ENCODE peak calls at places on chromosome 1, in seven cellular contexts. One of them, this sample, is unnamed.

GRCh38 chr1:204705888-204706837 is 20.6 kb upstream of the LRRN2 start:
- DNase-seq in lower leg skin: no peak
- DNase-seq in ovary: no peak
- DNase-seq in heart left ventricle: no peak
- DNase-seq in spleen: no peak
- DNase-seq in NB4: no peak
- DNase-seq in body of pancreas: no peak
- DNase-seq in this sample: no peak

GRCh38 chr1:109619655-109620395 is at the start of gene AMPD2:
- DNase-seq in ovary: peak
- DNase-seq in lower leg skin: peak
- DNase-seq in body of pancreas: peak
- DNase-seq in spleen: peak
- DNase-seq in NB4: peak
- DNase-seq in heart left ventricle: peak
- DNase-seq in this sample: peak

GRCh38 chr1:153444078-153444477 is 16.4 kb downstream of the S100A7 start:
- DNase-seq in lower leg skin: no peak
- DNase-seq in spleen: no peak
- DNase-seq in NB4: no peak
- DNase-seq in body of pancreas: no peak
- DNase-seq in heart left ventricle: no peak
- DNase-seq in ovary: no peak
- DNase-seq in this sample: no peak

GRCh38 chr1:2322593-2323295 is 68.6 kb downstream of the MORN1 start:
- DNase-seq in spleen: no peak
- DNase-seq in body of pancreas: peak
- DNase-seq in ovary: peak
- DNase-seq in lower leg skin: no peak
- DNase-seq in heart left ventricle: no peak
- DNase-seq in NB4: no peak
- DNase-seq in this sample: no peak

GRCh38 chr1:214022810-214023425 is 35.1 kb downstream of the PROX1 start:
- DNase-seq in body of pancreas: no peak
- DNase-seq in spleen: no peak
- DNase-seq in heart left ventricle: no peak
- DNase-seq in lower leg skin: no peak
- DNase-seq in ovary: no peak
- DNase-seq in NB4: no peak
- DNase-seq in this sample: no peak

GRCh38 chr1:176205322-176205914 is 1.7 kb downstream of the COP1 start:
- DNase-seq in body of pancreas: no peak
- DNase-seq in lower leg skin: no peak
- DNase-seq in NB4: peak
- DNase-seq in heart left ventricle: no peak
- DNase-seq in ovary: no peak
- DNase-seq in spleen: no peak
- DNase-seq in this sample: no peak

GRCh38 chr1:46611691-46612221 is 4.9 kb downstream of the MOB3C start:
- DNase-seq in body of pancreas: peak
- DNase-seq in heart left ventricle: no peak
- DNase-seq in lower leg skin: no peak
- DNase-seq in spleen: no peak
- DNase-seq in NB4: peak
- DNase-seq in ovary: no peak
- DNase-seq in this sample: no peak

GRCh38 chr1:221742555-221743415 is 896 bp upstream of the DUSP10 start:
- DNase-seq in NB4: peak
- DNase-seq in heart left ventricle: peak
- DNase-seq in lower leg skin: peak
- DNase-seq in spleen: peak
- DNase-seq in ovary: peak
- DNase-seq in body of pancreas: peak
- DNase-seq in this sample: peak

GRCh38 chr1:236576004-236576403 is 28.3 kb downstream of the HEATR1 start:
- DNase-seq in body of pancreas: no peak
- DNase-seq in heart left ventricle: no peak
- DNase-seq in NB4: no peak
- DNase-seq in ovary: no peak
- DNase-seq in spleen: no peak
- DNase-seq in lower leg skin: no peak
- DNase-seq in this sample: no peak

GRCh38 chr1:229007167-229007566 is 263.7 kb upstream of the RAB4A start:
- DNase-seq in NB4: no peak
- DNase-seq in ovary: no peak
- DNase-seq in body of pancreas: no peak
- DNase-seq in heart left ventricle: no peak
- DNase-seq in spleen: no peak
- DNase-seq in lower leg skin: no peak
- DNase-seq in this sample: no peak

GRCh38 chr1:88079036-88079435 is 605.0 kb upstream of the PKN2 start:
- DNase-seq in NB4: peak
- DNase-seq in spleen: no peak
- DNase-seq in body of pancreas: no peak
- DNase-seq in ovary: no peak
- DNase-seq in lower leg skin: no peak
- DNase-seq in heart left ventricle: no peak
- DNase-seq in this sample: no peak

GRCh38 chr1:56496158-56496557 is 83.2 kb downstream of the PLPP3 start:
- DNase-seq in spleen: no peak
- DNase-seq in lower leg skin: no peak
- DNase-seq in body of pancreas: no peak
- DNase-seq in heart left ventricle: no peak
- DNase-seq in NB4: no peak
- DNase-seq in ovary: no peak
- DNase-seq in this sample: no peak

GRCh38 chr1:156838972-156839371 is 19.9 kb downstream of the INSRR start:
- DNase-seq in spleen: peak
- DNase-seq in lower leg skin: no peak
- DNase-seq in ovary: no peak
- DNase-seq in body of pancreas: peak
- DNase-seq in NB4: peak
- DNase-seq in heart left ventricle: no peak
- DNase-seq in this sample: peak

GRCh38 chr1:55040083-55040952 is 970 bp downstream of the PCSK9 start:
- DNase-seq in lower leg skin: no peak
- DNase-seq in spleen: peak
- DNase-seq in NB4: no peak
- DNase-seq in ovary: no peak
- DNase-seq in body of pancreas: peak
- DNase-seq in heart left ventricle: no peak
- DNase-seq in this sample: no peak

GRCh38 chr1:89870998-89871397 is 50.2 kb downstream of the LRRC8D start:
- DNase-seq in heart left ventricle: no peak
- DNase-seq in ovary: no peak
- DNase-seq in body of pancreas: no peak
- DNase-seq in lower leg skin: no peak
- DNase-seq in spleen: no peak
- DNase-seq in NB4: no peak
- DNase-seq in this sample: no peak

DNA sequence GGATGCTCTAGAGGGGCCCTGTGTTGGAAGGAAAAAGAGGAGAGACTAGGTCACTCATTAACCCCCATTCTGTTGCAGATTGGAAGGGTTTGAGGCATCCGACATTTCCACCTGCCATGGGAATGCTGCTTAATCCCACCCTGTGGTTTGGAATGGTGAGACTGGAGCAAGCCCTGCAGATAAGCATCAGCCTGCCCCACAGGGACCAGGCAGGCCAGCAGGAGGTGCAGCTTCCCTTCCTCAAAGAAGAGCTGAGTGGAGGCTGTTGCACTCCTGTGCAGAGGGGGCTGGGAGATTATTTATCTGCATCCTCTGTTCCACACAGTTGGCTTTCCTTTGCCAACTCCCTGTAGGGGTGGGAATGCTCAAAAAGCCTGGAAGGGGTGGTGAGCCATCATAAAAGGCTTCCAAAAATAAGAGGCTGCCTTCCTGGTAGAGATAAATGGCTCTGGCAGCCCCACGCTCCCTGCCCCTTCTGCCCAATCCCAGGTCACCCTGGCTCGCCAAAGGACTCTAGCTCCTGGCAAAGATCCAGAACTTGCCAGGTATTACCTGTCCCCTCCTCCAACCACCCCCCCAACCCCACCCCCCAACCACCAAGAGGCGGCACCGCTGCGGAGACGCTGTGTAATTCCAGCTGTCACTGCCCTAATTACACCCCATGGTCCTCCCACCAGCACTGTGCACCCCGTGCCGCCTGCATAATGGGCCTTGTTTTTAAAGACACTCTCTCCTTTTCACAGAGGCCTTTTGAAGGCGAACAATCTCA is 83.0 kb upstream of the ZC3H12A start:
- DNase-seq in spleen: no peak
- DNase-seq in heart left ventricle: no peak
- DNase-seq in body of pancreas: no peak
- DNase-seq in ovary: no peak
- DNase-seq in lower leg skin: no peak
- DNase-seq in NB4: peak
- DNase-seq in this sample: no peak
- TF ChIP-seq CTCF in spleen: no peak
- TF ChIP-seq CTCF in heart left ventricle: no peak
- TF ChIP-seq CTCF in body of pancreas: no peak
- TF ChIP-seq CTCF in ovary: no peak
- TF ChIP-seq CTCF in lower leg skin: no peak
- TF ChIP-seq CTCF in NB4: no peak
- TF ChIP-seq CTCF in this sample: no peak

GRCh38 chr1:218994615-218995014 is 179.1 kb upstream of the LYPLAL1 start:
- DNase-seq in lower leg skin: no peak
- DNase-seq in body of pancreas: no peak
- DNase-seq in ovary: no peak
- DNase-seq in heart left ventricle: no peak
- DNase-seq in spleen: no peak
- DNase-seq in NB4: no peak
- DNase-seq in this sample: no peak

GRCh38 chr1:218991089-218991488 is 182.6 kb upstream of the LYPLAL1 start:
- DNase-seq in NB4: no peak
- DNase-seq in body of pancreas: no peak
- DNase-seq in ovary: no peak
- DNase-seq in lower leg skin: no peak
- DNase-seq in spleen: no peak
- DNase-seq in heart left ventricle: no peak
- DNase-seq in this sample: no peak

GRCh38 chr1:219000606-219001005 is 173.1 kb upstream of the LYPLAL1 start:
- DNase-seq in lower leg skin: no peak
- DNase-seq in NB4: no peak
- DNase-seq in heart left ventricle: no peak
- DNase-seq in ovary: no peak
- DNase-seq in spleen: no peak
- DNase-seq in body of pancreas: no peak
- DNase-seq in this sample: no peak

GRCh38 chr1:219000005-219000404 is 173.7 kb upstream of the LYPLAL1 start:
- DNase-seq in lower leg skin: no peak
- DNase-seq in heart left ventricle: no peak
- DNase-seq in NB4: no peak
- DNase-seq in ovary: no peak
- DNase-seq in body of pancreas: no peak
- DNase-seq in spleen: no peak
- DNase-seq in this sample: no peak

GRCh38 chr1:218996362-218996761 is 177.3 kb upstream of the LYPLAL1 start:
- DNase-seq in ovary: no peak
- DNase-seq in NB4: no peak
- DNase-seq in body of pancreas: no peak
- DNase-seq in heart left ventricle: no peak
- DNase-seq in spleen: no peak
- DNase-seq in lower leg skin: no peak
- DNase-seq in this sample: no peak
- TF ChIP-seq POLR2A in ovary: no peak
- TF ChIP-seq POLR2A in NB4: no peak
- TF ChIP-seq POLR2A in body of pancreas: no peak
- TF ChIP-seq POLR2A in heart left ventricle: no peak
- TF ChIP-seq POLR2A in spleen: no peak
- TF ChIP-seq POLR2A in lower leg skin: no peak
- TF ChIP-seq POLR2A in this sample: no peak

DNA sequence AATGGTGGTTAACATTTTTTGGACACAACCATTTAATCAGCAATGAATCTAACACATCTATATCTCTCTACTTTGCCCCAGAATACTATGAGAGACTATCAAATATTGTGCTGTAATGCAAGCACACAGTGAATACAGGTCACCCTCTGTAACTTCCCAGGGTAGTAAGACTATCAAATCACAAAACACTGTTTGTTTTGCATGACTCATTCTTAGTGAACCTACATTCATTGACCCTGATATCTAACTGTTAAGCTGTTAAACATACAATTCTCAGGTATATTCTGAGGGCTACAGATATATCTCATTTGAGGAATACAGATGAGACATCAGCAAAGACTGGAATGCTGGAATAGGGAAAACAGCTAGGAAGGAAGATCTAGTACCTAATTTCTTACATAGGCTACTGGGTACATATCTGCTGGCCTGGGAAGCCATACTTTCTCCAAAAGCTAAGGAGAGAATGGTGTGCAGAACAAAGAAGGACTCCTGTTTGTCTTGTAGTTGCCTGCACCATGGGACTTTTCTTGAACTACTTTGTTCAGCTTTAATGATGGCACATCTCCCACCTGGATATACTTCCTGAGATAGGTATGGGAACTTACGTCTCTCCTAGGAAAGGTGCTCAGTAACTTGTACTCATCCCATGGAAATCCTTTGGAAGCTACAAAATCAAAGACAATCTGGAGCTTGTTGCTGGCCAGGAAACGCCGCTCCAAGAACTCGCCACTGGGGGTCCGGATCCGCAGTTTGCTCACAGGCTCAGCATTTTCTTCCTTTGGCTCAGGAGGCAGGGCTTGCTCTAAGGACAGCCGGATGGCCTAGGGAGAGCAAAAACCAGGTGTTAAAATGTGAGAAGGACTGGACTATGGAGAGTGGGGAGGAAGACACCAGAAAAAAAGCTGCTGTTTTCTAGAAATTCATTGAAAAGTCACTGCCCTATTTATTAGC is 51.9 kb upstream of the DMRTA2 start:
- DNase-seq in lower leg skin: no peak
- DNase-seq in ovary: no peak
- DNase-seq in spleen: no peak
- DNase-seq in heart left ventricle: no peak
- DNase-seq in NB4: no peak
- DNase-seq in body of pancreas: no peak
- DNase-seq in this sample: no peak
- TF ChIP-seq CTCF in lower leg skin: no peak
- TF ChIP-seq CTCF in ovary: no peak
- TF ChIP-seq CTCF in spleen: no peak
- TF ChIP-seq CTCF in heart left ventricle: no peak
- TF ChIP-seq CTCF in NB4: no peak
- TF ChIP-seq CTCF in body of pancreas: no peak
- TF ChIP-seq CTCF in this sample: no peak

DNA sequence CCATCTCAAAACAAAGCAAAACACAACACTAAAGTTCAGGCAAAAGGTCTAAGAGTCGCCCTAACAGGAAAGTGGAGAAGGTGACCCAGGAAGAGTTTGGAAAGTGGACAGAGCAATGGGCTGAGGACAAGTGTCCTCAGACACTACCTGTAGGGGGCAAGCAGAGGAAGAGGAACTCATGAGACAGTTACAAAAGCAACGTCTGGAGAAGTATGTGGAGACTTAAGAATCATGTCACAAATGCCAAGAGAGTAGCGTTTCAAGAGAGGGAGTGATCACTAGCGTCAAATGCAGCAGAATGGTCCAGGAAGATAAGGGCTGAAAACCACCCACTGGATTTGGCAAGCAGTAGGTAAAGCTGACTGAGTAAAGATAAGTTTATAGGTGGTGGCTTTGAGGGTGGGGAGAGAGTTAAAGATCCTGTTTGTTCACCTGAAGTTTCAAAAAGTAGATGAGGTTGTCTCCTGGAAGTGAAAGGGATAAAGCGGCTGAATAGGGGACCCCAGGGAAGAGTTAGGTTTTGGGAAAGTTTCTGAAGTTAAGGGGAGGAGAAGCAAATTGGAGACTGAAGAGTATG is 3.2 kb downstream of the BSDC1 start:
- DNase-seq in spleen: no peak
- DNase-seq in ovary: no peak
- DNase-seq in lower leg skin: no peak
- DNase-seq in body of pancreas: no peak
- DNase-seq in heart left ventricle: no peak
- DNase-seq in NB4: peak
- DNase-seq in this sample: no peak
- TF ChIP-seq POLR2A in spleen: no peak
- TF ChIP-seq POLR2A in ovary: no peak
- TF ChIP-seq POLR2A in lower leg skin: no peak
- TF ChIP-seq POLR2A in body of pancreas: no peak
- TF ChIP-seq POLR2A in heart left ventricle: no peak
- TF ChIP-seq POLR2A in NB4: no peak
- TF ChIP-seq POLR2A in this sample: no peak

This sample was measured in adrenal gland.